ENCODE peak calls at places on chromosome 12, in five cellular contexts. F is A549, B is H1, M is HepG2, I is K562. N is an unnamed sample.

GRCh38 chr12:92156139-92156538 is 10.5 kb upstream of the BTG1 start:
- DNase-seq in F (no peak), B (no peak), M (no peak), I (no peak), N (no peak)

GRCh38 chr12:46153267-46153872 is 115.5 kb downstream of the SLC38A1 start:
- DNase-seq in F (peak; percentile 31), B (no peak), M (peak; percentile 7), I (peak; percentile 17), N (no peak)

GRCh38 chr12:86724716-86725115 is 468.5 kb upstream of the MGAT4C start:
- DNase-seq in F (no peak), B (no peak), M (no peak), I (no peak), N (no peak)

GRCh38 chr12:105814283-105814682 is 324.5 kb downstream of the NUAK1 start:
- DNase-seq in F (no peak), B (no peak), M (no peak), I (no peak), N (no peak)

GRCh38 chr12:46459881-46460545 is 87.4 kb upstream of the SLC38A2 start:
- DNase-seq in F (no peak), B (no peak), M (no peak), I (no peak), N (no peak)

GRCh38 chr12:114628199-114628598 is 55.8 kb downstream of the TBX3 start:
- DNase-seq in F (no peak), B (no peak), M (peak; percentile 62), I (no peak), N (no peak)

GRCh38 chr12:90441431-90441830 is 513.5 kb downstream of the CCER1 start:
- DNase-seq in F (no peak), B (no peak), M (no peak), I (no peak), N (no peak)

GRCh38 chr12:99809921-99810320 is 162.4 kb downstream of the GARIN6 start:
- DNase-seq in F (no peak), B (no peak), M (peak; percentile 18), I (no peak), N (no peak)

GRCh38 chr12:100254876-100255275 is 12.0 kb downstream of the DEPDC4 start:
- DNase-seq in F (no peak), B (no peak), M (no peak), I (no peak), N (no peak)

GRCh38 chr12:108734200-108734906 is 3.0 kb upstream of the CORO1C start:
- DNase-seq in F (peak; percentile 90), B (no peak), M (peak; percentile 98), I (peak; percentile 35), N (peak; percentile 42)

GRCh38 chr12:106581543-106582263 is 1.1 kb upstream of the RFX4 start:
- DNase-seq in F (peak; percentile 27), B (no peak), M (no peak), I (no peak), N (no peak)

GRCh38 chr12:104596128-104596799 is 139.5 kb downstream of the CHST11 start:
- DNase-seq in F (no peak), B (no peak), M (no peak), I (no peak), N (no peak)

GRCh38 chr12:110012137-110012536 is 12.9 kb downstream of the ANKRD13A start:
- DNase-seq in F (no peak), B (no peak), M (peak; percentile 37), I (no peak), N (no peak)

GRCh38 chr12:120902846-120903381 is 1.2 kb downstream of the SPPL3 start:
- DNase-seq in F (no peak), B (no peak), M (no peak), I (no peak), N (no peak)
- TF ChIP-seq RFX5 in F (no peak), B (no peak), M (no peak), I (no peak), N (no peak)

DNA sequence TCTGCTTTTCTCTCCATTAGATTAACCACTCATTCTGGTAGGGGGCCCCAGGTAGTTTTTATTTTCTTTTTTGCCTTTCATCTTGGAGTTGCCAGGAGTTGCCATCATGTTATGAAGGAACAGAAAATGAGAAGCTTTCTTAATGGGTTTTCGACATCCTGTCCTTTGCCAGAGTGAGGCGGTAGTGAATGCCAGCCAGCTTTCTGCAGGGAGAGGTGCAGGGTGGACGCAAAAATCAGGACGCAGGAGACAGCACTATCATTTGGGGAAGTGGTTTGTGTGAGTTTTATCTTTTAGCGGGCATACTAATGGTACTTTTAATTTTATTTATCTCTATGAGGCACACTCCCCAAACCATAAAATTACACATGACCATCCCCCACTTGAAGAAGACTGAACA is 1.7 kb downstream of the RASSF8 start:
- DNase-seq in F (peak; percentile 12), B (no peak), M (no peak), I (no peak), N (no peak)
- TF ChIP-seq KDM1A in F (no peak), B (no peak), M (no peak), I (no peak), N (no peak)

DNA sequence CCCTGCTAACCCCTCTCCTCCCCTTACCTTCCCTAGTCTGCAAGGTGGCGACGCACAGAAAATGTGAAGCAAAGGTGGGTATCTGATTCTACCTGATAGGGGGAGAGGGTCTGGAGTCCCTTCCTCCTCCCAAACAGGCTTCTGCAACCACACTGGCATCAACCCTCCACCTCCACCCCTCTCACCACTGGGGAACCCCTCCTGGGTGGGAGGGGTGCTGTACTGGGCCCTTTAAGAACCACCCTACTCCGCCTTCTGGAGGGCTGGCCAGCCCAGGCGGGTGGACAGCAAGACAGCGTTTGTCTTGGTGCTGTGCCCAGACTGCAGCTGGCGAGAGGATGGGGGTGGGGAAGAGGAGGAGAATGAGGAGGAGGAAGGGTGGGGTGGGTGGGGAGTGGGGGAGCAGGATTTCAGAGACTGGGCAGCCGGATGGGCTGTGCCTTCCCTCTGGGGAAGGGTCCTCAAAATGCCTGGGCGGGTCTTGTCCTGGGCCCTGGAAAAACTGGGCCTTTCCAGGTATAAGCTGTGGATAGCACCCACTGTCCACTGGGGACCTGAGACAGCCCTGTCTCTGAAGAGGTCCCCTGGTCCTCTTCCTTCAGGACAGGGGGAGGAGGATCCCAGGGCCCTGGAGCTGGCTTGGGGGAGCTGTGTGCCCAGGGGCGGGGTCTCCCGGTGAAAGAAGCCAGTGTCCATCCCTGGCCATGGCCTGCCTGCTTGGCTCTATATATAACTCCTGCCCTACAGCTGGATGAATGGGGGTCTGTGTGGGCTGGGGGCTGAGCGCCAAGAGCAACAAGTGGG is 2.8 kb downstream of the TNS2 start:
- DNase-seq in F (no peak), B (no peak), M (no peak), I (no peak), N (no peak)
- TF ChIP-seq RFX5 in F (no peak), B (no peak), M (no peak), I (no peak), N (no peak)

GRCh38 chr12:849192-849527 is 96.8 kb downstream of the WNK1 start:
- DNase-seq in F (no peak), B (no peak), M (no peak), I (no peak), N (no peak)

GRCh38 chr12:848519-849191 is 96.3 kb downstream of the WNK1 start:
- DNase-seq in F (no peak), B (no peak), M (no peak), I (no peak), N (no peak)

GRCh38 chr12:846376-846775 is 94.0 kb downstream of the WNK1 start:
- DNase-seq in F (no peak), B (no peak), M (no peak), I (no peak), N (no peak)

DNA sequence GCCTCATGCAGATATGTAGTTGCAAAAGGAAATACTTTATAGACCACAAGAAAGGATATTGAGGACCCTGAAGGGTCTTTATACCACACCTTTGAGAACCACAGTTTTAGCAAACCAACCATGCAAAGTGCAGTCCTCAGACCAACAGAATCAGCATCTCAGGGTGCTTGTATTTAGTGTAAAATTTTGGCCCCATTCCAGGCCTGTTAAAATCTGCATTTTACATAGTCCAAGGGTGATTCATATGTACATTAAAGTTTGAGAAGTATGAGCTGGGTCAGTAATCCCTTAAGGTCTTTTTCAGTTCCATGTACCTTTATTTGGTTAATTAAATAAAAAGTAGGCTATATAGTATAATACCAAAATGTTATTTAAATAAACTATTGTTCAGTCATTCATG is 91.2 kb downstream of the WNK1 start:
- DNase-seq in F (no peak), B (no peak), M (no peak), I (no peak), N (no peak)
- TF ChIP-seq KDM1A in F (no peak), B (no peak), M (no peak), I (no peak), N (no peak)

GRCh38 chr12:131096681-131097181 is 143.0 kb downstream of the ADGRD1 start:
- DNase-seq in F (no peak), B (no peak), M (no peak), I (no peak), N (no peak)
- TF ChIP-seq RFX5 in F (no peak), B (no peak), M (no peak), I (no peak), N (no peak)

DNA sequence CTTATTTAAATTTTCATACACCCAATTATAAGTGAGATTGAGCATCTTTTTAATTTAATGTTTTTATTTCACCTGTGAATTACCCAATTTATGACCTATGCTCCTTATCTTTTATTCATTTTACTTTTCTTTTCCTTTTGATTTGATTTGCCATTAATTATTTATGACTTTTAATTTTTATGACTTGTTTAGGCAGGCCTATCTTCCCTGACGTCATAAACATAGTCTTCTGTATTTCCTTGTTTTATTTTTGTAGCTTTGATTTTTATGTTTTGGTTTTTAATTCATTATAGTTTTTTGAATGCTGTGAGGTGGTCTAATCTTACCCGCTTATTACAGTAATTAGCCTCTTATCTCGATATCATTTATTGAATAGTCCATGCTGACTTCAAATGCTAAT is 467.1 kb upstream of the FAR2 start:
- DNase-seq in F (no peak), B (no peak), M (no peak), I (no peak), N (no peak)
- TF ChIP-seq KDM1A in F (no peak), B (no peak), M (no peak), I (no peak), N (no peak)

GRCh38 chr12:69527506-69528272 is 57.5 kb downstream of the FRS2 start:
- DNase-seq in F (no peak), B (no peak), M (no peak), I (no peak), N (no peak)
- TF ChIP-seq RFX5 in F (no peak), B (no peak), M (no peak), I (no peak), N (no peak)

N was measured in GM12878.